ENCODE peak calls at places on chromosomes 13 and 19, in eight cellular contexts. S is T-helper 2 cell treated with Interferon-gamma antibody and Interleukin-4, amounts not matched to agents 5 μg/mL and 100 μg/mL, for 36 hours; I is stimulated activated CD4-positive, alpha-beta T cell treated with anti-CD3 and anti-CD28 coated beads, TNF-alpha, amount 100 ng/mL, for 24 hours; E is stimulated activated CD8-positive, alpha-beta memory T cell treated with anti-CD3 and anti-CD28 coated beads, Interleukin-7, amount 100 ng/mL, for 4 hours; H is activated naive CD4-positive, alpha-beta T cell treated with anti-CD3 and anti-CD28 coated beads, Interleukin-2, amount 50 U/mL, for 72 hours; X is Peyer's patch; Q is fibroblast of pulmonary artery; D is osteoblast. L is an unnamed sample.

GRCh38 chr19:14404322-14404721 is 14.8 kb downstream of the DDX39A start:
- DNase-seq in Q (no peak), I (no peak), S (no peak), H (no peak), D (no peak), E (no peak), X (no peak), L (no peak)

GRCh38 chr19:48770223-48770622 is 14.9 kb downstream of the FGF21 start:
- DNase-seq in S (no peak), Q (peak), I (no peak), D (peak), E (no peak), X (no peak), H (no peak), L (no peak)

GRCh38 chr13:50197705-50198104 is 182.5 kb downstream of the KCNRG start:
- DNase-seq in Q (peak), H (no peak), S (no peak), I (no peak), D (no peak), X (no peak), E (no peak), L (no peak)

GRCh38 chr13:87999141-87999765 is 328.1 kb downstream of the SLITRK5 start:
- DNase-seq in X (no peak), D (no peak), I (no peak), E (no peak), S (no peak), H (no peak), Q (peak), L (no peak)

GRCh38 chr19:53915000-53915399 is 5.9 kb downstream of the CACNG7 start:
- DNase-seq in E (no peak), I (no peak), H (no peak), S (no peak), D (peak), Q (no peak), X (no peak), L (no peak)

GRCh38 chr19:50300814-50301606 is 28.2 kb downstream of the KCNC3 start:
- DNase-seq in I (no peak), E (no peak), H (no peak), S (peak), X (no peak), D (peak), Q (peak), L (peak)

GRCh38 chr19:17938092-17938845 is 5.5 kb downstream of the CCDC124 start:
- DNase-seq in I (peak), D (peak), E (peak), S (peak), X (peak), H (peak), Q (peak), L (peak)

GRCh38 chr13:113297370-113297871 is 382 bp downstream of the LAMP1 start:
- DNase-seq in Q (peak), X (peak), I (peak), D (peak), S (peak), H (peak), E (peak), L (no peak)

GRCh38 chr13:20673711-20674110 is 29.8 kb upstream of the IL17D start:
- DNase-seq in D (no peak), S (no peak), I (no peak), E (no peak), Q (no peak), X (no peak), H (no peak), L (no peak)

GRCh38 chr13:109762791-109763190 is 23.6 kb downstream of the IRS2 start:
- DNase-seq in E (no peak), H (no peak), S (no peak), I (no peak), X (no peak), D (no peak), Q (no peak), L (no peak)